ENCODE peak calls at places on chromosome 10, in five cellular contexts. N is CD8-positive, alpha-beta T cell; P is neural crest cell; Q is AG04450; Y is GM13976. O is an unnamed sample.

GRCh38 chr10:121753726-121754476 is 155.7 kb upstream of the FGFR2 start:
- DNase-seq in N (no peak), P (no peak), Q (no peak), Y (peak; percentile 64), O (peak; percentile 37)

GRCh38 chr10:72981882-72982529 is 27.4 kb upstream of the PLA2G12B start:
- DNase-seq in N (no peak), P (no peak), Q (no peak), Y (no peak), O (peak; percentile 7)

GRCh38 chr10:64211466-64211865 is 690.3 kb downstream of the REEP3 start:
- DNase-seq in N (no peak), P (no peak), Q (no peak), Y (no peak), O (no peak)

GRCh38 chr10:25130911-25131310 is 43.9 kb upstream of the GPR158 start:
- DNase-seq in N (no peak), P (no peak), Q (no peak), Y (no peak), O (peak; percentile 5)

GRCh38 chr10:124545756-124546369 is 84.2 kb downstream of the LHPP start:
- DNase-seq in N (no peak), P (no peak), Q (no peak), Y (no peak), O (no peak)

GRCh38 chr10:76437011-76437410 is 1005.6 kb downstream of the LRMDA start:
- DNase-seq in N (no peak), P (no peak), Q (peak; percentile 21), Y (no peak), O (peak; percentile 90)

GRCh38 chr10:132549416-132549815 is 11.8 kb downstream of the INPP5A start:
- DNase-seq in N (no peak), P (no peak), Q (no peak), Y (peak; percentile 27), O (no peak)

GRCh38 chr10:84076047-84076388 is 63.3 kb upstream of the GHITM start:
- DNase-seq in N (no peak), P (no peak), Q (peak; percentile 36), Y (no peak), O (peak; percentile 72)

GRCh38 chr10:16931919-16932318 is 114.7 kb upstream of the RSU1 start:
- DNase-seq in N (no peak), P (no peak), Q (no peak), Y (no peak), O (no peak)

GRCh38 chr10:78224602-78225001 is 190.9 kb downstream of the RPS24 start:
- DNase-seq in N (no peak), P (no peak), Q (peak; percentile 34), Y (no peak), O (no peak)

GRCh38 chr10:50622497-50623298 is 1.1 kb downstream of the SGMS1 start:
- DNase-seq in N (peak; percentile 22), P (peak; percentile 28), Q (no peak), Y (peak; percentile 46), O (peak; percentile 48)

GRCh38 chr10:84845628-84846261 is 517.4 kb downstream of the CCSER2 start:
- DNase-seq in N (no peak), P (no peak), Q (no peak), Y (no peak), O (no peak)

GRCh38 chr10:34164029-34164428 is 651.1 kb downstream of the PARD3 start:
- DNase-seq in N (no peak), P (no peak), Q (no peak), Y (no peak), O (no peak)

GRCh38 chr10:97701438-97702064 is 12.0 kb upstream of the MARVELD1 start:
- DNase-seq in N (no peak), P (peak; percentile 47), Q (peak; percentile 61), Y (peak; percentile 82), O (peak; percentile 80)

GRCh38 chr10:1182280-1183032 is 126.3 kb downstream of the WDR37 start:
- DNase-seq in N (no peak), P (no peak), Q (no peak), Y (no peak), O (no peak)

GRCh38 chr10:1178506-1178905 is 122.3 kb downstream of the WDR37 start:
- DNase-seq in N (no peak), P (no peak), Q (no peak), Y (no peak), O (no peak)

GRCh38 chr10:1180836-1181235 is 124.7 kb downstream of the WDR37 start:
- DNase-seq in N (no peak), P (no peak), Q (no peak), Y (no peak), O (no peak)

GRCh38 chr10:1179346-1180070 is 123.3 kb downstream of the WDR37 start:
- DNase-seq in N (no peak), P (no peak), Q (no peak), Y (no peak), O (no peak)

GRCh38 chr10:1180071-1180730 is 124.0 kb downstream of the WDR37 start:
- DNase-seq in N (no peak), P (no peak), Q (no peak), Y (no peak), O (no peak)
- TF ChIP-seq CTCF in N (no peak), P (no peak), Q (no peak), Y (no peak), O (no peak)

GRCh38 chr10:88728107-88728763 is 22.2 kb downstream of the LIPK start:
- DNase-seq in N (no peak), P (peak; percentile 6), Q (no peak), Y (peak; percentile 33), O (peak; percentile 21)
- TF ChIP-seq CTCF in N (no peak), P (peak; percentile 34), Q (peak; percentile 2), Y (no peak), O (peak; percentile 56)

DNA sequence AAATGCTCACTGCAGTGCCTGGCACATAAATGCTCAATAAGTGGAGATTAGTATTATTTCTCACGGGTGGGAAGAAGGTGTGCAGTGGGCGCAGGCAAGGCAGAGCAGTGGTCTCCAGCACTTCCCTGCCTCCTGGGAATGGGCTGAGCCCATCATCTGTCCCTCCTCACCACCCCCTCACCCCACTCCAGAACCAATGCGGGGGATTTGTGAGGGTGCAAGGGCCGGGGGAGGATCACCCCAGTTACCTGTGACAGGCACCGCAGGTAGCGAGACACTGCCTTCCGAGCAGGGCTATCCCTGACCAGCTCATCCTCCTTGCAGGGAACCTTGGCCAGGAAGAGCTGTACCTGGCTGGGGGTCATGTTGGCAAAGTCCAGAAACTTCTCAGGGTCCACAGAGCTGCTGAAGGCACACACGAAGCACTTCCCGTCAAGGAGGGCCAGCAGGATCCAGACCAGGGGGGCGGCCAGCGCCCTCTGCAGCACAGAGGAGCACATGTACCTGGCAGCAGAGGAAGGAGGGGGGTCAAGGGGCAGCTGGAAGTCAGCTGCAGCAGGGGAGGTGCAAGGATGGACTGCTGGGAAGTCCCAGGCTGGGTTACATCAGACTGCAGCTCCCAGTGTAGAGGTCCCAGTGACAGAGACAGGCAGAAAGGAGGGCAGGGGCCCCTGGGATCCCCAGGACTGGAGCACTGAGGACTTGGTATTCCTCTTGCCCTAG is 2.8 kb downstream of the CALHM3 start:
- DNase-seq in N (no peak), P (no peak), Q (no peak), Y (peak; percentile 83), O (peak; percentile 25)
- TF ChIP-seq CTCF in N (no peak), P (no peak), Q (peak; percentile 17), Y (peak; percentile 61), O (peak; percentile 29)

GRCh38 chr10:13589316-13589715 is 2.6 kb downstream of the PRPF18 start:
- DNase-seq in N (no peak), P (no peak), Q (no peak), Y (no peak), O (no peak)
- TF ChIP-seq CTCF in N (no peak), P (no peak), Q (peak; percentile 12), Y (no peak), O (peak; percentile 11)

DNA sequence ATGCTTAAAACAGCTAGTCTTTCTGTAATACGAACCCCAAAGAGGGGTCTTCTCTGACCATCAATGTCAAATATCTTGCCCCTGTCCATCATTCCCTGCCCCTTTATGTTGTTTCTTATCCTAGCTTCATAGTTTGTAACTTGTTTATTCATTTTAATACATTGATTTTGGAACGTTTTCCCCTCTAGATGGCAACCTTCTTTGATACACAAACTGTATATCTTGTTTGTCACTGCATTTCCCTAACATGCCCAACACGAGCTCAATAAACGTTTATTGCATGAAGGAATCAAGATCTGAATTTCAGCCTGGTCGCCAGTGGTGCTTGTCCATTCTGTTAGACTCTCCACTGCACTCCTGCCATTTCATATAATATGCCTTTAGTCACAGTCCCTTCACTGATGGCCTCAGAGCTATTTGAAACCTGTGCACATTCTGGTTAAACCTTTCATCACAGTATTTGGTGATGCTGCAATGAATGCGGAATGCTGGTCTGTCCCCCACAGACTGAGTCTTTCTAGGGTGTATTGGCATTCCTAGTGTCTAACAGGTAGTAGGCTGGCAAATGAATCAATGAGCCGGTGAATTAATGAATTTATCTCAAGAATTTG is 55.0 kb upstream of the FRMD4A start:
- DNase-seq in N (no peak), P (no peak), Q (no peak), Y (no peak), O (no peak)
- TF ChIP-seq CTCF in N (no peak), P (no peak), Q (peak; percentile 16), Y (no peak), O (no peak)

O was measured in fibroblast of villous mesenchyme.